ENCODE peak calls at places on chromosomes 7 and 10, in ten cellular contexts. F is upper lobe of right lung; C is AG08395; X is ACHN; M is IMR-90; P is Calu3; G is NCI-H226; D is stimulated activated CD4-positive, alpha-beta T cell treated with anti-CD3 and anti-CD28 coated beads, TNF-alpha, amount 100 ng/mL, for 48 hours; T is ovary; K is MCF 10A. Y is an unnamed sample.

GRCh38 chr10:109218207-109218606 is 705.1 kb downstream of the XPNPEP1 start:
- DNase-seq in F (no peak), C (no peak), X (no peak), M (no peak), P (no peak), G (no peak), D (no peak), T (no peak), K (no peak), Y (no peak)

GRCh38 chr10:122172311-122173008 is 98.6 kb upstream of the BTBD16 start:
- DNase-seq in F (peak), C (no peak), X (no peak), M (no peak), P (no peak), G (no peak), D (no peak), T (no peak), K (no peak), Y (no peak)

GRCh38 chr10:21464134-21464533 is 61.3 kb downstream of the SKIDA1 start:
- DNase-seq in F (no peak), C (peak), X (no peak), M (no peak), P (no peak), G (no peak), D (no peak), T (no peak), K (no peak), Y (no peak)

GRCh38 chr7:26784118-26784517 is 80.3 kb downstream of the SKAP2 start:
- DNase-seq in F (no peak), C (no peak), X (no peak), M (no peak), P (no peak), G (no peak), D (no peak), T (no peak), K (no peak), Y (no peak)

GRCh38 chr10:23081891-23082290 is 13.5 kb upstream of the MSRB2 start:
- DNase-seq in F (no peak), C (no peak), X (peak), M (peak), P (no peak), G (peak), D (no peak), T (no peak), K (peak), Y (peak)

GRCh38 chr10:110501142-110501937 is 3.6 kb downstream of the DUSP5 start:
- DNase-seq in F (peak), C (peak), X (peak), M (peak), P (peak), G (peak), D (peak), T (peak), K (peak), Y (peak)

GRCh38 chr7:149685455-149685854 is 87.9 kb downstream of the ZNF467 start:
- DNase-seq in F (no peak), C (no peak), X (no peak), M (no peak), P (no peak), G (peak), D (no peak), T (no peak), K (peak), Y (no peak)

GRCh38 chr7:73885975-73886798 is 25.2 kb downstream of the TMEM270 start:
- DNase-seq in F (no peak), C (peak), X (no peak), M (peak), P (no peak), G (peak), D (no peak), T (peak), K (no peak), Y (no peak)

GRCh38 chr10:13969118-13969791 is 361.5 kb downstream of the FRMD4A start:
- DNase-seq in F (no peak), C (no peak), X (no peak), M (no peak), P (no peak), G (peak), D (no peak), T (no peak), K (peak), Y (no peak)

GRCh38 chr10:104336829-104337526 is 1.3 kb downstream of the ITPRIP start:
- DNase-seq in F (no peak), C (peak), X (peak), M (peak), P (no peak), G (peak), D (no peak), T (no peak), K (no peak), Y (no peak)

GRCh38 chr7:139860090-139860773 is 31.2 kb downstream of the TBXAS1 start:
- DNase-seq in F (peak), C (no peak), X (no peak), M (no peak), P (no peak), G (no peak), D (no peak), T (no peak), K (no peak), Y (no peak)

GRCh38 chr7:84675633-84676034 is 481.0 kb upstream of the SEMA3A start:
- DNase-seq in F (no peak), C (no peak), X (no peak), M (no peak), P (peak), G (peak), D (no peak), T (no peak), K (peak), Y (peak)

GRCh38 chr7:67788689-67789088 is 792.1 kb downstream of the TYW1 start:
- DNase-seq in F (no peak), C (peak), X (no peak), M (no peak), P (no peak), G (no peak), D (no peak), T (no peak), K (no peak), Y (no peak)

GRCh38 chr7:66790725-66791124 is 50.2 kb downstream of the RABGEF1 start:
- DNase-seq in F (no peak), C (no peak), X (no peak), M (no peak), P (no peak), G (no peak), D (no peak), T (no peak), K (no peak), Y (no peak)

Y was measured in HT-29.